ENCODE peak calls at places on chromosome 21, in seven cellular contexts. P, A, E, Y, K, G and X are unnamed samples.

GRCh38 chr21:35644523-35644922 is 415.8 kb downstream of the SETD4 start:
- DNase-seq in P (no peak), A (no peak), E (no peak), Y (no peak), K (no peak), G (no peak), X (no peak)

GRCh38 chr21:40204956-40205355 is 337.7 kb downstream of the PCP4 start:
- DNase-seq in P (no peak), A (no peak), E (no peak), Y (no peak), K (no peak), G (no peak), X (no peak)

GRCh38 chr21:25960423-25960822 is 210.1 kb downstream of the APP start:
- DNase-seq in P (no peak), A (no peak), E (no peak), Y (no peak), K (no peak), G (no peak), X (no peak)

GRCh38 chr21:15400905-15401304 is 328.9 kb upstream of the USP25 start:
- DNase-seq in P (no peak), A (no peak), E (no peak), Y (no peak), K (no peak), G (no peak), X (no peak)

GRCh38 chr21:34881421-34881820 is 167.7 kb downstream of the RUNX1 start:
- DNase-seq in P (no peak), A (no peak), E (no peak), Y (no peak), K (no peak), G (no peak), X (no peak)

GRCh38 chr21:25350056-25350455 is 257.2 kb downstream of the MRPL39 start:
- DNase-seq in P (no peak), A (no peak), E (no peak), Y (no peak), K (no peak), G (peak; percentile 11), X (no peak)

GRCh38 chr21:34826818-34827217 is 158.0 kb downstream of the CLIC6 start:
- DNase-seq in P (no peak), A (no peak), E (no peak), Y (no peak), K (no peak), G (no peak), X (no peak)

GRCh38 chr21:31258073-31258472 is 86.0 kb downstream of the TIAM1 start:
- DNase-seq in P (no peak), A (no peak), E (no peak), Y (no peak), K (no peak), G (no peak), X (no peak)

GRCh38 chr21:32958288-32958992 is 67.3 kb upstream of the OLIG2 start:
- DNase-seq in P (no peak), A (no peak), E (no peak), Y (no peak), K (no peak), G (no peak), X (no peak)

GRCh38 chr21:14620152-14620551 is 74.0 kb upstream of the SAMSN1 start:
- DNase-seq in P (peak; percentile 58), A (no peak), E (no peak), Y (no peak), K (no peak), G (no peak), X (no peak)

GRCh38 chr21:30340714-30341573 is 3.5 kb upstream of the KRTAP27-1 start:
- DNase-seq in P (no peak), A (peak; percentile 56), E (no peak), Y (peak; percentile 41), K (no peak), G (peak; percentile 37), X (no peak)

GRCh38 chr21:43939443-43940328 is 72.4 kb upstream of the TRAPPC10 start:
- DNase-seq in P (no peak), A (no peak), E (no peak), Y (no peak), K (no peak), G (no peak), X (peak; percentile 71)
- H3K27ac ChIP-seq in P (no peak overlapping the region), A (no peak overlapping the region), E (no peak overlapping the region), Y (no peak overlapping the region), K (no peak overlapping the region), G (peak overlapping the region; percentile 4), X (peak overlapping the region; percentile 66)

DNA sequence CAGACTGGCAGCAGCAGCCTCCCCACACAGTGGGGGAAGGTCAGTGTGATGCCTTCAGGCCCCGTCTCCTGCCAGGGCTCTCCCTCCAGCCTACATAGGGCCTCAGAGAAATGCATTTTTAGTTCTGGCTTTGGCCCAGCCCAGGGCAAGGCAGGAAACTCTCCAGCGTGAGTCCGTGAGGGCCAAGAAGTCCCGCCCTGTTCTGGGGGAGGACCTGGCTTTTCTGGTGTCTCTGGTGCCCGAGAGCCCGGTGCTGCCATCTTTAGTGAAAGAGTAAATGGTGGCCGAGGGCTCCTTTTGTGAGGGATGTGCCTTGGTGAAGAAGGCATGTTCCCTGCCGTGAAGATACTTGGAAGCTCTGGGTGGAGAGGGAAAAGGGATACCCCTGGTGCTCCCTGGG is 14.8 kb upstream of the DIP2A start:
- DNase-seq in P (no peak), A (no peak), E (no peak), Y (no peak), K (peak; percentile 48), G (no peak), X (no peak)
- TF ChIP-seq POLR2AphosphoS5 in P (no peak), A (no peak), E (no peak), Y (no peak), K (no peak), G (no peak), X (no peak)

GRCh38 chr21:36965720-36966065 is 776 bp downstream of the HLCS start:
- DNase-seq in P (no peak), A (no peak), E (no peak), Y (no peak), K (no peak), G (no peak), X (no peak)
- H3K27ac ChIP-seq in P (peak overlapping the region; percentile 43), A (peak overlapping the region; percentile 92), E (peak overlapping the region; percentile 97), Y (peak overlapping the region; percentile 84), K (peak overlapping the region; percentile 78), G (peak overlapping the region; percentile 96), X (peak overlapping the region; percentile 83)

GRCh38 chr21:37593015-37593414 is 226.4 kb downstream of the DYRK1A start:
- DNase-seq in P (no peak), A (no peak), E (no peak), Y (no peak), K (no peak), G (no peak), X (no peak)

GRCh38 chr21:37582613-37583012 is 216.0 kb downstream of the DYRK1A start:
- DNase-seq in P (no peak), A (no peak), E (no peak), Y (no peak), K (no peak), G (peak; percentile 78), X (no peak)

GRCh38 chr21:37587635-37588177 is 221.1 kb downstream of the DYRK1A start:
- DNase-seq in P (no peak), A (no peak), E (no peak), Y (no peak), K (no peak), G (no peak), X (no peak)

GRCh38 chr21:37592496-37592895 is 225.9 kb downstream of the DYRK1A start:
- DNase-seq in P (no peak), A (no peak), E (no peak), Y (no peak), K (no peak), G (no peak), X (no peak)

DNA sequence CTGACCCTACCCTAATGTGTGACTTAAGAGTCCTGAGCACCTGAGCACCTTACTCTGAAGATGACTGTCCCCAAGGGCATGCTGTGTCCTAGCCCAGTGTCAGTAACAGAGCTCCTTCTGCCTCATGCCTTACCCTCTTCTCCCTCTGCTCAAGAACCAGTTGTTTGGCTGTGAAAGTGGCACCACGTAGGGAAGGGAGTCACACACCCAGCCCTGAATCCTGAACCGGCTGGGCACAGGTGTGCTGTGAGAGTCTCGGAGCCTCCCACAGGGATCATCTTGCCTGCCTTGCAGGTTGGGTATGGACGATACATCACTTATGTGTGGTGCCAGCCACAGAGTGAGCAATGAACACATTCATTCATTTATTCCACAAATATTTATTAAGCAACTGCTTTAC is 220.6 kb downstream of the DYRK1A start:
- DNase-seq in P (no peak), A (no peak), E (no peak), Y (no peak), K (no peak), G (no peak), X (no peak)
- TF ChIP-seq POLR2AphosphoS5 in P (no peak), A (no peak), E (no peak), Y (no peak), K (no peak), G (no peak), X (no peak)

GRCh38 chr21:29235714-29236197 is 63.0 kb upstream of the BACH1 start:
- DNase-seq in P (no peak), A (no peak), E (no peak), Y (no peak), K (no peak), G (no peak), X (no peak)
- H3K27ac ChIP-seq in P (no peak overlapping the region), A (peak overlapping the region; percentile 27), E (no peak overlapping the region), Y (no peak overlapping the region), K (peak overlapping the region; percentile 70), G (no peak overlapping the region), X (peak overlapping the region; percentile 1)

DNA sequence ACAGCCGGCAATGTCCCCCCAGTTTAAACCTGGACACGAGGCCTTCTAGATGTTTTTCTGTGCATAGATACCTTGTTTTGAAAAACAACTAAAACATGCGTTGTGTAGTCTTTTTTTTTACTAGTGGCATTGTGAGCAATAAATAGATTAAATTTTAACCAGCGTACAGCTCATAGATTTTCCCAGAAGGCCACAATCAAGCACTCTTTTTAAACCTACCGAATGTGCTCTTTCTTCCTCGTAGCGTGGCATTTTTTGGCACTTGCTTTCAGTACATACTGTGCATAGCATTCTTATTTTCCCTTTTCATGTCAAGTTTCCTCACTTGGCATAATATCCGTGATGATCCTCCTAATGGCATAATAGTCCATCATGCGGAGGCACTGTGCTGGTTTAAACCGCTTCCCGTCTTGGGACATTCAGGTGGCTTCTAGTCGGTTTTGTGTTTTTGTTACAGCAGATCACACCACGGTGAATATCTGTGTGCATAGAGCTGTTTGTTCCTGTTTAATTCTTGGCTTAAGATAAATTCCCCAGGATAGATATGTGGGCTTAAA is 95.3 kb downstream of the PDE9A start:
- DNase-seq in P (no peak), A (no peak), E (no peak), Y (no peak), K (peak; percentile 58), G (no peak), X (no peak)
- TF ChIP-seq POLR2AphosphoS5 in P (no peak), A (no peak), E (no peak), Y (no peak), K (no peak), G (no peak), X (no peak)

GRCh38 chr21:28818663-28819278 is 173.9 kb downstream of the LTN1 start:
- DNase-seq in P (no peak), A (no peak), E (no peak), Y (no peak), K (no peak), G (no peak), X (no peak)
- H3K27ac ChIP-seq in P (no peak overlapping the region), A (no peak overlapping the region), E (peak overlapping the region; percentile 70), Y (no peak overlapping the region), K (no peak overlapping the region), G (no peak overlapping the region), X (no peak overlapping the region)